ENCODE peak calls at places on chromosomes 11 and 22, in four cellular contexts. B, W, L and S are unnamed samples.

GRCh38 chr11:94519478-94520084 is 7.3 kb downstream of the C11orf97 start:
- DNase-seq in B (peak), W (peak), L (no peak), S (no peak)

GRCh38 chr11:102833731-102834130 is 9.7 kb downstream of the MMP3 start:
- DNase-seq in B (peak), W (no peak), L (no peak), S (no peak)

GRCh38 chr22:25403752-25404471 is 160.6 kb upstream of the GRK3 start:
- DNase-seq in B (peak), W (no peak), L (no peak), S (no peak)

GRCh38 chr11:34303028-34303427 is 54.8 kb downstream of the ABTB2 start:
- DNase-seq in B (no peak), W (no peak), L (no peak), S (no peak)

GRCh38 chr22:47225931-47226633 is 463.6 kb downstream of the TBC1D22A start:
- DNase-seq in B (no peak), W (no peak), L (no peak), S (no peak)

GRCh38 chr11:9250139-9250582 is 15.0 kb downstream of the DENND5A start:
- DNase-seq in B (no peak), W (peak), L (no peak), S (no peak)

GRCh38 chr11:111933872-111934271 is 3.3 kb upstream of the DIXDC1 start:
- DNase-seq in B (no peak), W (no peak), L (no peak), S (no peak)

GRCh38 chr22:25120761-25121212 is 78.9 kb upstream of the CRYBB3 start:
- DNase-seq in B (no peak), W (peak), L (no peak), S (no peak)

GRCh38 chr11:60378359-60378758 is at the start of gene MS4A7:
- DNase-seq in B (no peak), W (no peak), L (peak), S (peak)

GRCh38 chr11:18527512-18527911 is 770 bp upstream of the TSG101 start:
- DNase-seq in B (peak), W (peak), L (no peak), S (no peak)

GRCh38 chr11:69443968-69444364 is 37.5 kb upstream of the LINC01488 start:
- DNase-seq in B (peak), W (peak), L (no peak), S (no peak)

GRCh38 chr11:77175021-77175842 is 47.2 kb downstream of the MYO7A start:
- DNase-seq in B (peak), W (no peak), L (peak), S (no peak)

GRCh38 chr11:87722756-87723599 is 452.3 kb downstream of the RAB38 start:
- DNase-seq in B (peak), W (peak), L (no peak), S (no peak)

GRCh38 chr11:33685061-33685460 is 15.6 kb downstream of the C11orf91 start:
- DNase-seq in B (peak), W (no peak), L (no peak), S (no peak)

GRCh38 chr11:123801765-123802164 is 4.4 kb downstream of the OR6M1 start:
- DNase-seq in B (no peak), W (no peak), L (no peak), S (no peak)
- TF ChIP-seq CTCF in B (no peak), W (no peak), L (no peak), S (no peak)

GRCh38 chr11:93225642-93226041 is 27.9 kb upstream of the SLC36A4 start:
- DNase-seq in B (peak), W (peak), L (no peak), S (no peak)
- TF ChIP-seq CTCF in B (no peak), W (no peak), L (peak), S (no peak)

DNA sequence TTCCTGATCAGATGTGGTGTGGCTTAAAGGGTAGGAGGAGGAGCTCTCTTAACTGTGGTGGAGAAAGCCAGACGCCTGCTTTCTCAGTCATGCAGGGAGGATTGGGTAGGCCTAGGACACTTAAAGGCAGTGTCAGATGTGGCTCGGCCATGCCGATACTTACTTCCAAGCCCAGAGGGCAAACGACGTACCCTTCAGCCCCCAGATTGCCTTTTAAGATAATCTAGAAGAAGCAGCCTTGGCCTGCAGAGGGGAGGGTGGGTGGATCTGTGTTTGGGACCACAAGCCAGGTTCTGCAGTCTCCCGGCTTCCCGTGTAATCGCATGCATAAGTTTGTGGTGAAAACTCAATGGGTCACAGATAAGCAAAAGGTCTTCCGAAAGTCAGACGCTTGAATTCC is 170.6 kb upstream of the CADM1 start:
- DNase-seq in B (no peak), W (no peak), L (no peak), S (no peak)
- TF ChIP-seq CTCF in B (no peak), W (no peak), L (no peak), S (no peak)

GRCh38 chr22:23856721-23857605 is 712 bp upstream of the SLC2A11 start:
- DNase-seq in B (peak), W (peak), L (peak), S (peak)

GRCh38 chr22:23857606-23858483 is at the start of gene SLC2A11:
- DNase-seq in B (peak), W (peak), L (peak), S (peak)

GRCh38 chr22:23859201-23859600 is 1.5 kb downstream of the SLC2A11 start:
- DNase-seq in B (no peak), W (no peak), L (no peak), S (no peak)

GRCh38 chr22:23858484-23858815 is 775 bp downstream of the SLC2A11 start:
- DNase-seq in B (no peak), W (no peak), L (no peak), S (no peak)

DNA sequence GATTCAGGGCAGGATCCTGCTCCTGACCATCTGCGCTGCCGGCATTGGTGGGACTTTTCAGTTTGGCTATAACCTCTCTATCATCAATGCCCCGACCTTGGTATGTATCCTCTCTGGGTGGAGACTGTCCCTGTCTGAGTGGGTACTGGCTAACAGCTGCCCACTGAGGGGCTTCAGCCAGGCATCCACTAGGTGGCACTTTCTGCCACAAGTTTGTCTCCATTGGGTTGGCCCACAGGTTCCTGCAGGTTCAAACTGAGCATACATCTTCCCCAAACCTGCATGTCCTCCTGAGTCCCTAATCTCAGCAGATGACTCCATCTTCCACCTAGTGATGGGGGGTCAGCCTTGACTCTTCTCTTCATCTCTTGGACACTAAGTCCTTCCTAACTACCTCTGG is 4.4 kb downstream of the SLC2A11 start:
- DNase-seq in B (peak), W (peak), L (no peak), S (no peak)
- TF ChIP-seq CTCF in B (peak), W (peak), L (peak), S (no peak)

DNA sequence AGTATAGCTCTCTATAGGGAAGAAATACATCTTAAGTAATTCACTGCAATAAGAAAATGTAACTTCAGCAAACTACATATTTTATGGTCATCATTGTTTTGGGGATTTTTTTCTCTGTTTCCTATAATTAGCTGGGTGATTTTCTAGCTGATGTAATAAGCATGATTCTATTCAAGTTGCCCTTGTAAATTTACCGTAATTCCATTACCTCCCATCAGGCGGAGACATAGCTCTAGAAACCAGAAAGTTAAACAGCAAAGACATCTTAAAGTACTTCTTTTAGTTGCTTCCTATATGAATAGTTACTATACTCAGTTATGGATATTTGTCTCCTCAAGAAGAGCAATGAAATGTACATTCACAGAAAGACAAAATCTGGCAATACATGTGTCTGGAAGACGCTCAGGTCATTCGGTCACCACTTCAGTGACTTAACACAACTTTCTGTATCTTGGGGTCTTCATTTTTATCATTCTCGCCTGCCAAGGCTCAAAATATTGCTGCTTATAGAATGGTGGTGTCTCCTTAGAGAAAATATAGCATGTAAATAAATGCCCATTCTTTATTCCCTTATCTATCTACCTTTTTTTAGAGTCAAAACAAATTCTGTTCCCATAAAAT is 239.9 kb upstream of the ZC3H12C start:
- DNase-seq in B (peak), W (peak), L (no peak), S (no peak)
- TF ChIP-seq CTCF in B (peak), W (peak), L (peak), S (no peak)

GRCh38 chr11:125117429-125117828 is 6.0 kb upstream of the TMEM218 start:
- DNase-seq in B (no peak), W (peak), L (no peak), S (no peak)

GRCh38 chr11:125112235-125112604 is 794 bp upstream of the TMEM218 start:
- DNase-seq in B (no peak), W (no peak), L (no peak), S (no peak)

GRCh38 chr11:125111341-125112234 is at the start of gene TMEM218:
- DNase-seq in B (peak), W (peak), L (peak), S (peak)

GRCh38 chr11:125110996-125111340 is 458 bp downstream of the TMEM218 start:
- DNase-seq in B (peak), W (no peak), L (no peak), S (no peak)

DNA sequence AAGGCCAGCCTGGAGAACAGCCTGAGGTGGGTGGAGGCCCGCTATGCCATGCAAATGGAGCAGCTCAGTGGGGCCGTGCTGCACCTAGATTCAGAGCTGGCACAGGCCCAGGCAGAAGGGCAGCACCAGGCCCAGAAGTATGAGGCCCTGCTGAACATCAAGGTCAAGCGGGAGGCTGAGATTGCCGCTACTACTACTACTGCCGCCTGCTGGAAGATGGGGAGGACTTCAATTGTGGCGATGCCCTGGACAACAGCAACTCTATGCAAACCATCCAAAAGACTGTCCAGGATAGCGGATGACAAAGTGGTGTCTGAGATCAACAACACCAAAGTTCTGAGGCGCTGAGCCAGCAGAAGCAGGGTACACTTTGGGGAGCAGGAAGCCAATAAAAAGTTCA is 3.1 kb upstream of the TMEM218 start:
- DNase-seq in B (peak), W (no peak), L (no peak), S (no peak)
- TF ChIP-seq CTCF in B (no peak), W (peak), L (no peak), S (no peak)